ENCODE peak calls at places on chromosomes 6 and 20, in four cellular contexts. One of them, this sample, is unnamed.

GRCh38 chr6:148997863-148998262 is 251.0 kb downstream of the UST start:
- DNase-seq in aorta: no peak
- DNase-seq in astrocyte: peak
- DNase-seq in pancreas: no peak
- DNase-seq in this sample: no peak

GRCh38 chr6:53112404-53112803 is 36.2 kb downstream of the GCM1 start:
- DNase-seq in astrocyte: no peak
- DNase-seq in pancreas: peak
- DNase-seq in aorta: no peak
- DNase-seq in this sample: peak

GRCh38 chr6:80223743-80224212 is 117.3 kb downstream of the BCKDHB start:
- DNase-seq in astrocyte: peak
- DNase-seq in pancreas: no peak
- DNase-seq in aorta: no peak
- DNase-seq in this sample: no peak

GRCh38 chr20:62805711-62806382 is 1.2 kb downstream of the OGFR start:
- DNase-seq in aorta: peak
- DNase-seq in pancreas: no peak
- DNase-seq in astrocyte: no peak
- DNase-seq in this sample: peak

GRCh38 chr20:25308671-25309394 is 60.9 kb downstream of the PYGB start:
- DNase-seq in pancreas: no peak
- DNase-seq in aorta: peak
- DNase-seq in astrocyte: peak
- DNase-seq in this sample: peak

GRCh38 chr6:31300797-31301196 is 28.9 kb upstream of the HLA-C start:
- DNase-seq in aorta: no peak
- DNase-seq in pancreas: no peak
- DNase-seq in astrocyte: no peak
- DNase-seq in this sample: no peak

GRCh38 chr6:4883298-4883697 is 107.1 kb downstream of the CDYL start:
- DNase-seq in aorta: no peak
- DNase-seq in astrocyte: no peak
- DNase-seq in pancreas: peak
- DNase-seq in this sample: no peak

GRCh38 chr6:157609117-157609516 is 213.9 kb upstream of the SNX9 start:
- DNase-seq in pancreas: no peak
- DNase-seq in aorta: no peak
- DNase-seq in astrocyte: no peak
- DNase-seq in this sample: no peak

GRCh38 chr20:8094415-8094818 is 37.6 kb upstream of the PLCB1 start:
- DNase-seq in pancreas: peak
- DNase-seq in aorta: peak
- DNase-seq in astrocyte: no peak
- DNase-seq in this sample: no peak

GRCh38 chr6:53359843-53360834 is 11.4 kb upstream of the ELOVL5 start:
- DNase-seq in pancreas: no peak
- DNase-seq in aorta: no peak
- DNase-seq in astrocyte: peak
- DNase-seq in this sample: no peak

GRCh38 chr20:32558526-32558925 is 26.6 kb downstream of the NOL4L start:
- DNase-seq in aorta: no peak
- DNase-seq in pancreas: no peak
- DNase-seq in astrocyte: no peak
- DNase-seq in this sample: no peak

GRCh38 chr6:148358196-148358785 is 15.7 kb downstream of the SASH1 start:
- DNase-seq in aorta: peak
- DNase-seq in pancreas: no peak
- DNase-seq in astrocyte: peak
- DNase-seq in this sample: no peak

GRCh38 chr20:33480071-33480470 is 9.8 kb upstream of the CBFA2T2 start:
- DNase-seq in astrocyte: no peak
- DNase-seq in pancreas: no peak
- DNase-seq in aorta: no peak
- DNase-seq in this sample: no peak

GRCh38 chr6:11206576-11206975 is 25.9 kb downstream of the NEDD9 start:
- DNase-seq in astrocyte: peak
- DNase-seq in aorta: no peak
- DNase-seq in pancreas: no peak
- DNase-seq in this sample: no peak

GRCh38 chr20:33154252-33154651 is 13.7 kb upstream of the BPIFA2 start:
- DNase-seq in aorta: no peak
- DNase-seq in pancreas: no peak
- DNase-seq in astrocyte: no peak
- DNase-seq in this sample: no peak

GRCh38 chr6:68679399-68679798 is 44.3 kb downstream of the ADGRB3 start:
- DNase-seq in astrocyte: no peak
- DNase-seq in pancreas: no peak
- DNase-seq in aorta: no peak
- DNase-seq in this sample: no peak

GRCh38 chr6:68680244-68680643 is 45.2 kb downstream of the ADGRB3 start:
- DNase-seq in astrocyte: no peak
- DNase-seq in aorta: no peak
- DNase-seq in pancreas: no peak
- DNase-seq in this sample: no peak

GRCh38 chr6:68673255-68673654 is 38.2 kb downstream of the ADGRB3 start:
- DNase-seq in astrocyte: no peak
- DNase-seq in pancreas: no peak
- DNase-seq in aorta: no peak
- DNase-seq in this sample: no peak

GRCh38 chr6:68677119-68677518 is 42.0 kb downstream of the ADGRB3 start:
- DNase-seq in aorta: no peak
- DNase-seq in pancreas: no peak
- DNase-seq in astrocyte: no peak
- DNase-seq in this sample: no peak
- H3K27ac ChIP-seq in aorta: no peak
- H3K27ac ChIP-seq in pancreas: no peak
- H3K27ac ChIP-seq in astrocyte: no peak
- H3K27ac ChIP-seq in this sample: no peak

GRCh38 chr6:127176175-127176574 is 57.7 kb downstream of the RSPO3 start:
- DNase-seq in astrocyte: peak
- DNase-seq in pancreas: no peak
- DNase-seq in aorta: no peak
- DNase-seq in this sample: no peak
- H3K27ac ChIP-seq in astrocyte: peak
- H3K27ac ChIP-seq in pancreas: no peak
- H3K27ac ChIP-seq in aorta: no peak
- H3K27ac ChIP-seq in this sample: no peak

DNA sequence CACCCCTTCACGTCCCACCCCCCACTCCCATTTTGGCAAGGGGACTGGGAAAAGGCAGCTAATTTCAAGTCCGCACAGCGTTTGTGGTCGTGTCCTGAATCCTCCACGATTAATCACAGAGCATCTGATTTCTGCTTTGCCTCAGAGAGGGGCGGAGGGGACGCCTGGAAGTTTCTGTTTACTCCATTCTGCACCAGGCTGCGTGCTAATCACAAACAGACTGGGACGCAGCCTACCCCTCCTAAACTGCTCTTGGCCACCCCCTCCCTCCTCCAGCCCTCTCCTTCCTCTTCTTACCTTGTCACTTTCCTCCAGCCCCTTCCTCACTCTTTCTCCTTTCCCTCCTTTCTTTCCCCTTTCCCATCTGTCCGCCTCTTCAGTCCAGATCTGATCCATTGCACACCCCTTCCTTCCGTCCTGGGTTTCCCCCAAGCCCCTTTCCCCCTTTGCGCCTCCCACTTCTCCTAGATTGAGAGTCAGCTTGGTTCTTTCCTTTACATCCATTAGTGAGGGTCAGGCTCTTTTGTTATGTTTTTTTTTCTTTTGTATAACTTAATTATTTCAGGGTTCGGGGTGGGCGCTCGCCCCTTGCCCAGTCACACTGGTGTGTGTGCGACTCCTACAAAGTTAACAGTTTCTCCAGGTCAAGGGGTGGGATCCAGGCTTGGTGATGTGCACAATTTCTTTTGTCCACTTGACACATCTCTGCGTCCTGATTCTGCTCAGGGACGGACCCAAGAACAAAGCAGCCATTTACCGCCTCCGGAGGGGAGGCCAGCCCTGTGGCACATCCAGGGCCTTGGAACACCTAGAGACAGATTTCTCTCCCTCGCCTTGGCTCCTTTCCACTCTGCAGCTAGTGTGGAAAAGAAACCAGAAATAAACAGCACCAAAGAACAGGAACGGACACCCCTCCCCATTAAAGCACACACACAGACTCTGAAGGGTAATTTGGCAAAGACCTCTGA is 527 bp upstream of the RIPOR3 start:
- DNase-seq in pancreas: no peak
- DNase-seq in aorta: no peak
- DNase-seq in astrocyte: peak
- DNase-seq in this sample: no peak
- H3K27ac ChIP-seq in pancreas: peak
- H3K27ac ChIP-seq in aorta: no peak
- H3K27ac ChIP-seq in astrocyte: no peak
- H3K27ac ChIP-seq in this sample: no peak

DNA sequence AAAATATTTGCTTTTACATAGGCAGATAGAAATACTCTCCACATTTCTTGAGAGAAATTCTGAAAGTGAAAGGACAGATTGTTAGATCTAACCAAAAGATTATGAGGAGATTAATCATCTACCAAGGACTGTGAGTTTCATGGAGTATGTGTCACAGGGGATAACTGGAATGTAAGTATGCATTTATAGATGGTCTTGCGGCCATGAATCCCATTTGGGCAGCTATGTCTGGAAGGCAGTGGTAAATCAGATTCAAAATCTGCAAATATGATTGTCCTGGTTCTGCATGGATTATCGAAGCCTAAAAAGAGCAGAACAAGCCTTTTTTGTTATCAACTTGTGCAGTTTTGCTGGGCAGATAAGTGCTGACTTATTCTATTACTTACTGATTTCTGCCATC is 293.8 kb downstream of the RFPL4B start:
- DNase-seq in pancreas: no peak
- DNase-seq in astrocyte: peak
- DNase-seq in aorta: no peak
- DNase-seq in this sample: no peak
- H3K27ac ChIP-seq in pancreas: no peak
- H3K27ac ChIP-seq in astrocyte: peak
- H3K27ac ChIP-seq in aorta: no peak
- H3K27ac ChIP-seq in this sample: no peak

GRCh38 chr6:92124126-92124525 is 1295.2 kb downstream of the EPHA7 start:
- DNase-seq in aorta: no peak
- DNase-seq in pancreas: no peak
- DNase-seq in astrocyte: peak
- DNase-seq in this sample: no peak
- H3K27ac ChIP-seq in aorta: no peak
- H3K27ac ChIP-seq in pancreas: no peak
- H3K27ac ChIP-seq in astrocyte: no peak
- H3K27ac ChIP-seq in this sample: peak

GRCh38 chr20:36063916-36064660 is 90.5 kb upstream of the EPB41L1 start:
- DNase-seq in pancreas: no peak
- DNase-seq in aorta: no peak
- DNase-seq in astrocyte: no peak
- DNase-seq in this sample: peak

GRCh38 chr20:36065427-36065998 is 89.0 kb upstream of the EPB41L1 start:
- DNase-seq in pancreas: no peak
- DNase-seq in aorta: no peak
- DNase-seq in astrocyte: no peak
- DNase-seq in this sample: peak

GRCh38 chr20:36062799-36063198 is 91.7 kb upstream of the EPB41L1 start:
- DNase-seq in pancreas: no peak
- DNase-seq in astrocyte: no peak
- DNase-seq in aorta: no peak
- DNase-seq in this sample: no peak

GRCh38 chr20:36066777-36067176 is 87.8 kb upstream of the EPB41L1 start:
- DNase-seq in pancreas: no peak
- DNase-seq in astrocyte: no peak
- DNase-seq in aorta: no peak
- DNase-seq in this sample: peak

DNA sequence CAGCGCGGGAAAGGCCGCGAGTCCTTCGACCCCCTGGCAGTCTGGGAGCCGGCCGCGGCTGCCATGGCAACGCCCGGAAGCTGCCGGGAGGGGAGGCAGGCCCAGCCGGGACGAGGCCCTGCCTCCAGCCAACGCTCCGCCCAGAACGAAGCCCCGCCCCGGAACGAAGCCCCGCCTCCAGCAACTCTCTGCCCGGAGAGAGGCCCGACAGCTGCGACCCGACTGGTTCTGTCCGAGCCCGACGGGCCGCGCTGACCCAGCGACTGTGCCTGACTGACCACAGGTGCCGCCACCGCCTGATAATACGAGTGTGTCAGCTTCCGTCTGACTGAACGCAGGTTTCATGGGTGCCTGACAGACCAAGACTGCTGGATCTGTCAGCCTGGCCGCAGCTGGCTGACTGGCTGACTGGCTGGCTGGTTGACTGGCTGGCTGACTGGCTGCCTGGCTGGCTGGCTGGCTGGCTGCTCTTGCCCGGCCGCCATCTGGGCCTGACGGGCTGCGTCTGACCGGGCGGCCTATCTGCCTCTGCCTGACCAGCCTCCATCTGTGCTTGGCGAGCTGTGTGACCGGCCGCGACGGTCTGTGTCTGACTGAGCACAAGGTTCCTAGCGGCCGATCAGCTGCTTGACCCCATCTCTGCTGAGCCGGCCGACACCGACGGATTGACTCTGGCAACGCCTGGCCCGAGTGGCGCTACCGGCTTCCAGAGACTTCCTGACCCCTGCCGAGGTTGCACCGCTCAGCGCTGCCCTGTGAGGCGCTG is 89.7 kb upstream of the EPB41L1 start:
- DNase-seq in pancreas: peak
- DNase-seq in astrocyte: peak
- DNase-seq in aorta: peak
- DNase-seq in this sample: peak
- H3K27ac ChIP-seq in pancreas: peak
- H3K27ac ChIP-seq in astrocyte: peak
- H3K27ac ChIP-seq in aorta: no peak
- H3K27ac ChIP-seq in this sample: no peak

This sample was measured in RWPE2.